ENCODE peak calls at places on chromosomes 16 and 17, in five cellular contexts. X is endodermal cell, L is adipocyte, B is neuronal stem cell, G is fibroblast of lung. R is an unnamed sample.

GRCh38 chr17:66655861-66656260 is 179.1 kb upstream of the CACNG5 start:
- DNase-seq in X (no peak), L (peak; percentile 70), B (no peak), G (peak; percentile 84), R (peak; percentile 96)

GRCh38 chr17:41785876-41786226 is 660 bp downstream of the JUP start:
- DNase-seq in X (peak; percentile 94), L (no peak), B (no peak), G (peak; percentile 22), R (peak; percentile 92)

GRCh38 chr17:57906910-57907309 is 48.3 kb downstream of the CUEDC1 start:
- DNase-seq in X (peak; percentile 91), L (no peak), B (no peak), G (no peak), R (no peak)

GRCh38 chr17:27559996-27560481 is 70.9 kb upstream of the LGALS9 start:
- DNase-seq in X (no peak), L (peak; percentile 85), B (no peak), G (peak; percentile 91), R (peak; percentile 39)

GRCh38 chr17:57195790-57196460 is 60.4 kb upstream of the MSI2 start:
- DNase-seq in X (no peak), L (no peak), B (no peak), G (peak; percentile 32), R (peak; percentile 98)

GRCh38 chr17:72516772-72517399 is 396.1 kb downstream of the SOX9 start:
- DNase-seq in X (no peak), L (no peak), B (no peak), G (peak; percentile 63), R (no peak)

GRCh38 chr16:48261569-48261968 is 14.2 kb upstream of the ABCC11 start:
- DNase-seq in X (no peak), L (no peak), B (no peak), G (no peak), R (no peak)

GRCh38 chr16:55643161-55643970 is 12.4 kb upstream of the SLC6A2 start:
- DNase-seq in X (peak; percentile 52), L (no peak), B (no peak), G (no peak), R (no peak)

GRCh38 chr16:66905633-66906539 is 12.8 kb downstream of the CDH16 start:
- DNase-seq in X (peak; percentile 75), L (no peak), B (no peak), G (no peak), R (peak; percentile 34)

GRCh38 chr16:31382485-31383161 is 10.5 kb upstream of the ITGAD start:
- DNase-seq in X (peak; percentile 93), L (peak; percentile 65), B (peak; percentile 50), G (peak; percentile 6), R (peak; percentile 31)

GRCh38 chr17:66952031-66952524 is 12.4 kb upstream of the CACNG4 start:
- DNase-seq in X (peak; percentile 92), L (peak; percentile 74), B (no peak), G (peak; percentile 94), R (peak; percentile 97)

GRCh38 chr17:59642535-59642934 is 22.8 kb downstream of the CLTC start:
- DNase-seq in X (no peak), L (no peak), B (no peak), G (no peak), R (no peak)

GRCh38 chr17:59456923-59457615 is 108.3 kb upstream of the DHX40 start:
- DNase-seq in X (no peak), L (no peak), B (no peak), G (no peak), R (no peak)

GRCh38 chr16:27962197-27962596 is 101.3 kb downstream of the GSG1L start:
- DNase-seq in X (no peak), L (no peak), B (no peak), G (no peak), R (no peak)

GRCh38 chr16:3348547-3349167 is 7.0 kb upstream of the OR2C1 start:
- DNase-seq in X (no peak), L (no peak), B (no peak), G (no peak), R (no peak)

GRCh38 chr16:22979038-22979437 is 165.1 kb downstream of the HS3ST2 start:
- DNase-seq in X (no peak), L (no peak), B (no peak), G (no peak), R (no peak)

GRCh38 chr16:88316151-88316550 is 66.6 kb upstream of the ZNF469 start:
- DNase-seq in X (no peak), L (no peak), B (no peak), G (no peak), R (no peak)

GRCh38 chr17:7440113-7440822 is 956 bp downstream of the FGF11 start:
- DNase-seq in X (peak; percentile 89), L (peak; percentile 72), B (peak; percentile 58), G (no peak), R (peak; percentile 44)

GRCh38 chr17:41697122-41697962 is 8.7 kb downstream of the EIF1 start:
- DNase-seq in X (peak; percentile 37), L (peak; percentile 51), B (no peak), G (no peak), R (no peak)

GRCh38 chr17:37406635-37407455 is at the start of the genes ACACA and TADA2A:
- DNase-seq in X (peak; percentile 94), L (peak; percentile 89), B (peak; percentile 79), G (peak; percentile 72), R (peak; percentile 80)

GRCh38 chr16:57485916-57486857 is at the start of gene DOK4:
- DNase-seq in X (peak; percentile 92), L (peak; percentile 93), B (peak; percentile 63), G (peak; percentile 69), R (peak; percentile 74)

GRCh38 chr16:58026139-58026704 is 668 bp downstream of the MMP15 start:
- DNase-seq in X (peak; percentile 78), L (peak; percentile 75), B (peak; percentile 43), G (peak; percentile 43), R (peak; percentile 59)

GRCh38 chr17:45364531-45365390 is 47.9 kb upstream of the MAP3K14 start:
- DNase-seq in X (peak; percentile 96), L (peak; percentile 28), B (no peak), G (no peak), R (no peak)
- H3K9ac ChIP-seq in X (no peak overlapping the region), L (no peak overlapping the region), B (no peak overlapping the region), G (no peak overlapping the region), R (no peak overlapping the region)

GRCh38 chr16:49826515-49826914 is 29.4 kb downstream of the ZNF423 start:
- DNase-seq in X (no peak), L (no peak), B (no peak), G (no peak), R (no peak)
- H3K9ac ChIP-seq in X (no peak overlapping the region), L (no peak overlapping the region), B (no peak overlapping the region), G (no peak overlapping the region), R (no peak overlapping the region)

GRCh38 chr16:30088237-30088831 is 3.4 kb downstream of the TBX6 start:
- DNase-seq in X (no peak), L (no peak), B (no peak), G (no peak), R (no peak)
- H3K9ac ChIP-seq in X (no peak overlapping the region), L (no peak overlapping the region), B (peak overlapping the region; percentile 7), G (no peak overlapping the region), R (no peak overlapping the region)

GRCh38 chr17:75827291-75828050 is 16.7 kb downstream of the UNC13D start:
- DNase-seq in X (peak; percentile 98), L (peak; percentile 68), B (peak; percentile 69), G (peak; percentile 56), R (no peak)
- H3K9ac ChIP-seq in X (no peak overlapping the region), L (peak overlapping the region; percentile 57), B (peak overlapping the region; percentile 92), G (no peak overlapping the region), R (no peak overlapping the region)

GRCh38 chr17:28576758-28577465 is at the start of gene ALDOC:
- DNase-seq in X (peak; percentile 100), L (peak; percentile 95), B (peak; percentile 88), G (peak; percentile 86), R (peak; percentile 90)
- H3K9ac ChIP-seq in X (no peak within 1 kb of the TSS), L (no peak within 1 kb of the TSS), B (no peak within 1 kb of the TSS), G (no peak within 1 kb of the TSS), R (no peak within 1 kb of the TSS)

GRCh38 chr17:32792207-32792606 is 84.7 kb downstream of the MYO1D start:
- DNase-seq in X (no peak), L (no peak), B (no peak), G (no peak), R (no peak)

GRCh38 chr17:32798938-32799337 is 78.0 kb downstream of the MYO1D start:
- DNase-seq in X (no peak), L (no peak), B (no peak), G (no peak), R (no peak)

GRCh38 chr17:32793841-32794240 is 83.1 kb downstream of the MYO1D start:
- DNase-seq in X (no peak), L (no peak), B (no peak), G (no peak), R (no peak)

GRCh38 chr17:32795339-32795979 is 81.5 kb downstream of the MYO1D start:
- DNase-seq in X (peak; percentile 64), L (no peak), B (no peak), G (no peak), R (no peak)

DNA sequence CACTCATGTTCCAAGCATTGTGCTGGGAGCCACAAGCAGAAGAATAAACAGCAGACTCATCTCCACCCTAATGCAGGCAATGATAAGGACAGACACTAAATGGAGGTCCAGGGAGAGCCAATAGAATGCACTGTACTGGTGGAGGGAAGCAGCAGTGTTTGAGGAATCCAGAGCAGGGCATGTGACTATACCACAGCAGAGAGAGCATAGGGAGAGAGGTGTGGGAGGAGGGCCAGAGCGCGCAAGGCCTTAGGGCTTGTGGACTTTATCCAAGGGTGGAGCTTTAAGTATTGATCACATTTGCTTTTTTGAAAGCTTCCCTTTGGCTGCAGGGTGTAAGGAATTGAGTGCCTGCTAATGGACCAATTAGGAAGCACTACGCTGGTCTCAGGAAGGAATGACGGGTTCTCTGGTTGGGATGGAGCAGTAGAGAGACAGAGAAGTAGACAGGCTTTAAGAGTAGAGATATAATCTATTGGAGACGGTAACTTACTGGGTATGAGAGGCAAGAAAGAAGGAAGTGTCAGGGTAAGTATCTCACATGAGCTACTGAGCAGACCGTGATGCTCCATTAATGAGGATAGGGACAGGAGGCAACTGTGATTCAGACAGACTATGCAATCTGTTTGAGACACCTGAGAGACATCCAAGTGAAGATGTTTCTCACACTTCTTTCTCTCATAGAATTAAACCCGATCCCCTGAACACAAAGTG is 82.2 kb downstream of the MYO1D start:
- DNase-seq in X (no peak), L (no peak), B (no peak), G (no peak), R (no peak)
- H3K9ac ChIP-seq in X (no peak overlapping the region), L (no peak overlapping the region), B (no peak overlapping the region), G (no peak overlapping the region), R (no peak overlapping the region)

DNA sequence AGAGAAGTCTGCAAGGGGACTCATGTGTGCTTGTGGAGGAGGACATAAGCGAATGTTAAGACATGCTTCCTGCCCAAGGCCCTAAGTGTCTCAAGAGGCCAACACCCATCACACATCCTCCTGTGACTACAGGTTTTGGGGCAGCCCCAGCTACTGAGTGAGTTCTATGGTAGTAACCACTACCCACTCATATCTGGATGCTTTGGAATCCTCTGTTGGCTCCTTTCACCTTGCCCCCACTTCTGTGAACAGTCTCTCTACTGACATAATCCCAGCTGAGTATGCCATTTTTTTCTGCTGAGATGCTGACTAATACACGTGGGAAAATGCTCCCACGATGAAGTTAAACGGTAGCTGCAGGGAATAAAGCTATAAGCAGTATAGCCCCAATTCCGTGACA is 153.5 kb downstream of the VPS53 start:
- DNase-seq in X (no peak), L (peak; percentile 12), B (no peak), G (peak; percentile 88), R (peak; percentile 61)
- H3K9ac ChIP-seq in X (no peak overlapping the region), L (no peak overlapping the region), B (no peak overlapping the region), G (no peak overlapping the region), R (no peak overlapping the region)